ENCODE peak calls at places on chromosome 18, in seven cellular contexts. K, O, Q, D, W, F and G are unnamed samples.
A peak's percentile ranks its signal among the peaks of the same experiment; 100 is the strongest.

GRCh38 chr18:6159426-6159825 is 255.3 kb downstream of the L3MBTL4 start:
- DNase-seq in K (no peak), O (no peak), Q (no peak), D (no peak), W (no peak), F (no peak), G (no peak)

GRCh38 chr18:46555724-46556123 is 101.3 kb downstream of the LOXHD1 start:
- DNase-seq in K (no peak), O (no peak), Q (no peak), D (peak; percentile 2), W (peak; percentile 39), F (no peak), G (no peak)

GRCh38 chr18:49621851-49622351 is 60.0 kb downstream of the LIPG start:
- DNase-seq in K (no peak), O (no peak), Q (no peak), D (no peak), W (no peak), F (no peak), G (no peak)

GRCh38 chr18:8373486-8373885 is 235.8 kb upstream of the RAB12 start:
- DNase-seq in K (no peak), O (no peak), Q (no peak), D (no peak), W (no peak), F (no peak), G (no peak)

GRCh38 chr18:76756491-76757288 is 65.7 kb upstream of the ZNF236 start:
- DNase-seq in K (no peak), O (no peak), Q (no peak), D (no peak), W (no peak), F (no peak), G (no peak)

GRCh38 chr18:78818961-78819360 is 160.7 kb upstream of the SALL3 start:
- DNase-seq in K (no peak), O (no peak), Q (no peak), D (no peak), W (no peak), F (no peak), G (no peak)

GRCh38 chr18:908631-909621 is 4.3 kb downstream of the ADCYAP1 start:
- DNase-seq in K (no peak), O (no peak), Q (no peak), D (no peak), W (no peak), F (peak; percentile 21), G (no peak)

GRCh38 chr18:74514860-74515495 is 18.8 kb downstream of the CNDP2 start:
- DNase-seq in K (no peak), O (no peak), Q (no peak), D (no peak), W (no peak), F (no peak), G (no peak)

GRCh38 chr18:3653263-3653858 is 203.4 kb downstream of the TGIF1 start:
- DNase-seq in K (no peak), O (no peak), Q (no peak), D (no peak), W (no peak), F (no peak), G (no peak)

GRCh38 chr18:75133721-75134645 is 75.0 kb downstream of the PTGR3 start:
- DNase-seq in K (no peak), O (no peak), Q (no peak), D (no peak), W (no peak), F (no peak), G (no peak)

GRCh38 chr18:54671291-54671881 is 80.3 kb downstream of the DYNAP start:
- DNase-seq in K (no peak), O (no peak), Q (peak; percentile 14), D (peak; percentile 63), W (no peak), F (peak; percentile 30), G (no peak)

GRCh38 chr18:12031181-12031580 is 49.9 kb downstream of the IMPA2 start:
- DNase-seq in K (no peak), O (no peak), Q (no peak), D (no peak), W (no peak), F (no peak), G (no peak)

GRCh38 chr18:6857305-6857704 is 127.8 kb downstream of the ARHGAP28 start:
- DNase-seq in K (no peak), O (no peak), Q (no peak), D (no peak), W (no peak), F (no peak), G (no peak)

GRCh38 chr18:42929181-42929580 is 186.3 kb downstream of the RIT2 start:
- DNase-seq in K (no peak), O (no peak), Q (no peak), D (peak; percentile 51), W (no peak), F (no peak), G (no peak)

GRCh38 chr18:44862112-44862511 is 181.4 kb downstream of the SETBP1 start:
- DNase-seq in K (no peak), O (no peak), Q (no peak), D (no peak), W (no peak), F (no peak), G (no peak)

GRCh38 chr18:75624836-75625235 is 197.3 kb upstream of the SMIM21 start:
- DNase-seq in K (no peak), O (no peak), Q (no peak), D (no peak), W (no peak), F (no peak), G (no peak)

GRCh38 chr18:79608535-79608934 is 71.1 kb upstream of the CTDP1 start:
- DNase-seq in K (no peak), O (no peak), Q (no peak), D (no peak), W (peak; percentile 6), F (no peak), G (no peak)

GRCh38 chr18:63617049-63617995 is 26.7 kb downstream of the SERPINB4 start:
- DNase-seq in K (no peak), O (no peak), Q (no peak), D (no peak), W (no peak), F (no peak), G (no peak)

GRCh38 chr18:66993492-66993891 is 389.6 kb upstream of the CDH19 start:
- DNase-seq in K (no peak), O (no peak), Q (no peak), D (no peak), W (no peak), F (no peak), G (no peak)